ENCODE peak calls at places on chromosomes 6 and 20, in ten cellular contexts. P is DMS79, H is choroid plexus epithelial cell, E is IMR-90, X is NCI-H345, U is A549, Y is RWPE1, K is NCI-H748 treated with DMSO at 0.1 percent for 48 hours, L is GM23248, N is brain pericyte. M is an unnamed sample.

GRCh38 chr6:80771941-80772340 is 665.5 kb downstream of the BCKDHB start:
- DNase-seq in E (peak), N (no peak), H (peak), Y (peak), P (no peak), L (peak), K (no peak), U (no peak), X (no peak), M (no peak)

GRCh38 chr20:32623667-32624157 is 38.6 kb upstream of the NOL4L start:
- DNase-seq in U (no peak), Y (no peak), L (no peak), E (no peak), P (no peak), N (no peak), X (no peak), H (no peak), K (no peak), M (no peak)

GRCh38 chr6:9025223-9025622 is 589.9 kb upstream of the SLC35B3 start:
- DNase-seq in Y (no peak), E (no peak), N (no peak), U (no peak), L (peak), H (no peak), K (no peak), X (no peak), P (no peak), M (no peak)

GRCh38 chr6:47455533-47456209 is 21.9 kb upstream of the CD2AP start:
- DNase-seq in X (peak), L (no peak), U (no peak), P (no peak), H (no peak), E (no peak), N (no peak), Y (peak), K (no peak), M (no peak)

GRCh38 chr6:119620846-119621570 is 271.4 kb upstream of the MAN1A1 start:
- DNase-seq in U (no peak), H (peak), X (no peak), N (no peak), Y (peak), K (no peak), E (peak), P (no peak), L (peak), M (peak)

GRCh38 chr6:170296746-170297576 is 6.1 kb upstream of the DLL1 start:
- DNase-seq in H (no peak), L (no peak), U (no peak), X (peak), E (no peak), N (no peak), Y (no peak), P (peak), K (peak), M (no peak)

GRCh38 chr6:104095661-104096416 is 763.9 kb downstream of the HACE1 start:
- DNase-seq in N (no peak), K (peak), U (no peak), L (no peak), H (no peak), P (peak), Y (no peak), X (no peak), E (no peak), M (no peak)

GRCh38 chr6:97053643-97054411 is 129.3 kb downstream of the KLHL32 start:
- DNase-seq in U (peak), P (no peak), X (no peak), H (peak), L (peak), N (no peak), K (peak), E (peak), Y (peak), M (peak)

GRCh38 chr6:10030942-10031537 is 383.8 kb downstream of the TFAP2A start:
- DNase-seq in P (no peak), E (no peak), K (peak), H (no peak), Y (peak), L (no peak), N (no peak), U (no peak), X (peak), M (peak)

GRCh38 chr20:41618807-41619294 is 674 bp upstream of the CHD6 start:
- DNase-seq in P (no peak), U (peak), N (no peak), X (peak), H (no peak), E (no peak), L (peak), K (no peak), Y (no peak), M (peak)

GRCh38 chr20:45373353-45374100 is 4.6 kb downstream of the TP53TG5 start:
- DNase-seq in U (peak), H (peak), Y (peak), K (peak), X (peak), P (no peak), E (peak), L (peak), N (no peak), M (peak)

GRCh38 chr20:60064554-60064953 is 106.3 kb downstream of the CDH26 start:
- DNase-seq in K (no peak), E (no peak), Y (no peak), U (no peak), H (no peak), L (no peak), X (no peak), N (no peak), P (no peak), M (no peak)

GRCh38 chr20:49892260-49893216 is 22.8 kb downstream of the SPATA2 start:
- DNase-seq in H (peak), U (no peak), P (no peak), Y (no peak), N (no peak), X (no peak), L (no peak), E (no peak), K (no peak), M (no peak)

GRCh38 chr6:21808045-21808470 is 214.5 kb downstream of the SOX4 start:
- DNase-seq in L (peak), P (no peak), N (peak), X (no peak), H (peak), U (peak), K (no peak), E (peak), Y (no peak), M (peak)

GRCh38 chr20:34996243-34996984 is 40.7 kb downstream of the MYH7B start:
- DNase-seq in E (no peak), X (no peak), Y (no peak), U (no peak), H (no peak), K (no peak), N (no peak), P (no peak), L (no peak), M (no peak)

GRCh38 chr6:118580585-118581419 is 32.7 kb downstream of the PLN start:
- DNase-seq in N (no peak), L (peak), E (peak), P (no peak), U (peak), Y (peak), X (no peak), K (peak), H (peak), M (peak)

GRCh38 chr6:31664790-31665500 is at the start of gene GPANK1:
- DNase-seq in Y (peak), X (peak), E (peak), L (peak), P (peak), N (peak), H (peak), U (peak), K (peak), M (peak)

GRCh38 chr20:32336918-32337347 is 21.2 kb upstream of the ASXL1 start:
- DNase-seq in K (no peak), E (peak), P (no peak), U (peak), L (peak), N (no peak), X (no peak), Y (peak), H (peak), M (peak)

GRCh38 chr20:60964911-60965310 is 287.1 kb upstream of the CDH4 start:
- DNase-seq in H (no peak), P (no peak), K (no peak), U (no peak), X (no peak), Y (no peak), L (no peak), N (no peak), E (no peak), M (no peak)

GRCh38 chr6:134165827-134166226 is 113.4 kb upstream of the SLC2A12 start:
- DNase-seq in X (no peak), Y (no peak), H (peak), N (no peak), K (no peak), P (no peak), U (no peak), E (peak), L (no peak), M (no peak)

M was measured in GM03348.